ENCODE peak calls at places on chromosomes 4 and X, in six cellular contexts. F is MM.1S; V is psoas muscle; K is colonic mucosa; O is CD4-positive, alpha-beta T cell; Z is cardiac fibroblast. Q is an unnamed sample.

GRCh38 chr4:24774452-24774851 is 20.9 kb upstream of the SOD3 start:
- DNase-seq in Z (peak; percentile 27), K (no peak), F (no peak), V (no peak), O (no peak), Q (no peak)

GRCh38 chrX:147917700-147918694 is 6.3 kb downstream of the FMR1 start:
- DNase-seq in V (no peak), F (no peak), Z (peak; percentile 46), O (no peak), K (no peak), Q (peak; percentile 25)

GRCh38 chr4:88219099-88219498 is 60.7 kb upstream of the ABCG2 start:
- DNase-seq in F (peak; percentile 61), O (no peak), V (no peak), K (no peak), Z (peak; percentile 77), Q (peak; percentile 55)

GRCh38 chr4:38071801-38072567 is 111.8 kb downstream of the PTTG2 start:
- DNase-seq in K (no peak), Z (peak; percentile 54), V (no peak), O (no peak), F (peak; percentile 38), Q (peak; percentile 43)

GRCh38 chr4:38665846-38666490 is 2.0 kb downstream of the KLF3 start:
- DNase-seq in F (no peak), K (no peak), O (no peak), V (no peak), Z (no peak), Q (no peak)

GRCh38 chr4:142402156-142402555 is 443.9 kb downstream of the INPP4B start:
- DNase-seq in O (no peak), V (no peak), Z (peak; percentile 33), F (no peak), K (no peak), Q (no peak)

GRCh38 chr4:13921805-13922204 is 294.3 kb upstream of the BOD1L1 start:
- DNase-seq in Z (peak; percentile 68), V (no peak), F (peak; percentile 79), K (no peak), O (no peak), Q (no peak)

GRCh38 chr4:55398966-55399365 is 3.2 kb downstream of the TMEM165 start:
- DNase-seq in F (no peak), O (no peak), Z (peak; percentile 29), K (no peak), V (no peak), Q (no peak)

GRCh38 chr4:166091914-166092510 is 219.0 kb downstream of the TLL1 start:
- DNase-seq in Z (peak; percentile 70), K (no peak), V (no peak), F (peak; percentile 61), O (no peak), Q (peak; percentile 3)

GRCh38 chrX:39688576-39689373 is 409.0 kb downstream of the BCOR start:
- DNase-seq in V (peak; percentile 66), K (peak; percentile 65), O (no peak), Z (peak; percentile 21), F (peak; percentile 52), Q (peak; percentile 41)

GRCh38 chrX:124023838-124024238 is 62.3 kb downstream of the STAG2 start:
- DNase-seq in F (no peak), Z (peak; percentile 56), V (no peak), O (no peak), K (no peak), Q (no peak)

GRCh38 chrX:124015721-124016120 is 54.2 kb downstream of the STAG2 start:
- DNase-seq in O (no peak), Z (no peak), F (no peak), V (no peak), K (no peak), Q (no peak)

GRCh38 chrX:124018031-124018430 is 56.5 kb downstream of the STAG2 start:
- DNase-seq in V (no peak), O (no peak), K (no peak), Z (peak; percentile 13), F (no peak), Q (peak; percentile 15)
- TF ChIP-seq CTCF in V (no peak), O (peak; percentile 35), K (no peak), Z (peak; percentile 1), F (peak; percentile 7), Q (no peak)

GRCh38 chr4:6188687-6189305 is 11.6 kb downstream of the JAKMIP1 start:
- DNase-seq in K (no peak), F (no peak), V (no peak), O (no peak), Z (no peak), Q (no peak)

GRCh38 chr4:6191448-6192130 is 8.8 kb downstream of the JAKMIP1 start:
- DNase-seq in F (no peak), Z (no peak), O (no peak), K (no peak), V (no peak), Q (no peak)

GRCh38 chr4:6192245-6192644 is 8.1 kb downstream of the JAKMIP1 start:
- DNase-seq in V (no peak), O (no peak), K (no peak), Z (no peak), F (no peak), Q (no peak)

GRCh38 chr4:6190486-6190885 is 9.9 kb downstream of the JAKMIP1 start:
- DNase-seq in V (no peak), O (no peak), K (no peak), Z (no peak), F (no peak), Q (no peak)

GRCh38 chr4:6189511-6189910 is 10.8 kb downstream of the JAKMIP1 start:
- DNase-seq in O (no peak), K (no peak), V (no peak), F (no peak), Z (no peak), Q (no peak)
- TF ChIP-seq CTCF in O (no peak), K (no peak), V (no peak), F (no peak), Z (no peak), Q (no peak)

DNA sequence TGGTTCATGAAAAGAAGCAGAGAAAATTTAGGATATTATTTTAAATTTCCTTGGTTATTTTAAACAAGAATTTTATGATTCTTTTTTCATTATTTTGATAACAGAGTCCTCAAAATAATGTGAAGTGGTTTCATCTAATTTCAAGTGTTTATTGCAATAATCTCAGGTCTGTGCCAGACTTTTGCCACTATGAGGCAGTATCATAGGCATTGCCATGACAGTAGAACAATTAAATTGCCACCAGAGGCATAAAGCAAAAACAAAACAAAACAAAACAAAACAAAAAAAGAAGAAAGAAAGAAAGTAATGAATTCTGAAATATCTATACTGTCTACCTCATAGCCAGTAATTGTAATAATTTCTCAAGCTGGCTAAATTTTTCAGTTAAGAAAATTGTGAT is 739.2 kb downstream of the KCTD8 start:
- DNase-seq in K (no peak), Z (no peak), F (no peak), V (no peak), O (no peak), Q (no peak)
- TF ChIP-seq CTCF in K (no peak), Z (no peak), F (peak; percentile 31), V (no peak), O (no peak), Q (no peak)

GRCh38 chrX:117744958-117745357 is 371.7 kb downstream of the KLHL13 start:
- DNase-seq in O (no peak), F (no peak), V (no peak), K (no peak), Z (no peak), Q (no peak)

DNA sequence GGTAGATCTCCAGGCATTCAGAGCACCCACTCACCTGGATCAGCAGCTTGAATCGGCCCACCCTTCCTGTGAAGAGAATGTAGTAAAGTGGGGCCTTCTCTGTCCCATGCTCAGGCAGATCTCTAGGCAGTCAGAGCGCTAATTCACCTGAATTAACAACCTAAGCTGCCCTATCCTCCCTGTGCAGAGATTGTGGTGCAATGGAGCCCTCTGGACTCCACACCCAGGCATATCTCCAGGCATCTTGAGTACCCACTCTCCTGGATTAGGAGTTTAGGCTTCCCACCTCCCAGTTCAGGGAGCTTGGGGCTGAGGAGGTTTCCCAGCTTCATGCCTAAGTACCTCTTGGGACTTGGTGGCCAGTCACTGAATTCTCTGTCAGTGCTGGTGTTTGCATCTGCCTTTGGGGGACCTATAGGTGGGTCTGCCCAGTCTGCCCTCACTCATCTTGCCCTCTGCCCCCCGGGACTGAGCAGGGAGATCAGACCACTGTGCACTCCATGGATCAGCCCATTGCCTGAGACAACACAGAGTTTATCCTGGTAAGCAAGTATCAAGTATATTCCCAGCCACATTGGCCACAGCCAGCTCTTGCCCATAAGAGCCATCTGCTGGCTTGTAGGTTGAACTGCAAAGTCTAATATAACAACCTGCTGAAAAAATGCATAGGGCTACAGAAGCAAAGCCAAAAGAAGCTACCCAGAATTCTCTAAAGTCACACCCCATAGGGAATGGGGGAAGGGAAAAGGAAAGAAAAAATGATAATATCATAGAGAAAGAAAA is 372.9 kb downstream of the KLHL13 start:
- DNase-seq in F (peak; percentile 20), V (no peak), O (no peak), Z (no peak), K (no peak), Q (no peak)
- TF ChIP-seq CTCF in F (peak; percentile 38), V (no peak), O (no peak), Z (no peak), K (peak; percentile 20), Q (peak; percentile 35)